ENCODE peak calls at places on chromosomes 6 and 20, in six cellular contexts. V, O, J, X, U and K are unnamed samples.

GRCh38 chr6:4102687-4103244 is 23.8 kb upstream of the FAM217A start:
- DNase-seq in U (no peak), J (no peak), V (no peak), O (peak), X (no peak), K (no peak)

GRCh38 chr20:50146732-50147662 is 6.5 kb downstream of the PEDS1 start:
- DNase-seq in U (peak), O (peak), J (no peak), X (no peak), V (no peak), K (peak)

GRCh38 chr6:7468382-7469081 is 72.9 kb upstream of the DSP start:
- DNase-seq in X (peak), V (no peak), O (no peak), U (no peak), J (peak), K (no peak)

GRCh38 chr6:144219056-144219685 is 66.0 kb upstream of the UTRN start:
- DNase-seq in O (no peak), U (no peak), J (no peak), X (peak), V (no peak), K (no peak)

GRCh38 chr6:56488281-56488680 is 154.4 kb downstream of the DST start:
- DNase-seq in V (no peak), O (no peak), J (no peak), U (no peak), X (no peak), K (no peak)

GRCh38 chr6:125300992-125301434 is 754 bp downstream of the HDDC2 start:
- DNase-seq in V (no peak), J (no peak), X (no peak), O (no peak), U (no peak), K (no peak)

GRCh38 chr6:161233986-161234620 is 39.8 kb downstream of the AGPAT4 start:
- DNase-seq in U (peak), J (peak), X (no peak), V (peak), O (peak), K (peak)

GRCh38 chr6:5361371-5361770 is 100.1 kb downstream of the FARS2 start:
- DNase-seq in X (no peak), J (no peak), U (no peak), V (no peak), O (no peak), K (no peak)

GRCh38 chr20:62958388-62959100 is 6.0 kb downstream of the SLC17A9 start:
- DNase-seq in U (no peak), J (no peak), X (no peak), O (no peak), V (no peak), K (no peak)

GRCh38 chr6:154683756-154684523 is 49.3 kb upstream of the SCAF8 start:
- DNase-seq in O (no peak), J (no peak), X (no peak), U (no peak), V (no peak), K (no peak)

GRCh38 chr6:340991-341827 is 48.9 kb downstream of the DUSP22 start:
- DNase-seq in O (no peak), U (peak), J (no peak), V (no peak), X (no peak), K (no peak)

GRCh38 chr20:45927071-45927878 is 7.2 kb upstream of the PCIF1 start:
- DNase-seq in X (no peak), V (no peak), J (no peak), U (no peak), O (no peak), K (no peak)
- TF ChIP-seq EP300 in X (no peak), V (no peak), J (no peak), U (no peak), O (no peak), K (no peak)

GRCh38 chr6:117387454-117387974 is 38.2 kb downstream of the ROS1 start:
- DNase-seq in V (no peak), O (no peak), U (no peak), X (no peak), J (no peak), K (no peak)

GRCh38 chr6:117391874-117392583 is 33.7 kb downstream of the ROS1 start:
- DNase-seq in U (no peak), J (no peak), O (no peak), V (no peak), X (no peak), K (no peak)

GRCh38 chr6:117395164-117395563 is 30.6 kb downstream of the ROS1 start:
- DNase-seq in O (no peak), U (no peak), V (no peak), J (no peak), X (no peak), K (no peak)

GRCh38 chr6:117384659-117385058 is 41.1 kb downstream of the ROS1 start:
- DNase-seq in J (no peak), V (no peak), O (peak), U (no peak), X (no peak), K (no peak)

GRCh38 chr6:117389227-117390057 is 36.3 kb downstream of the ROS1 start:
- DNase-seq in V (no peak), J (no peak), O (no peak), X (peak), U (peak), K (no peak)
- TF ChIP-seq EP300 in V (no peak), J (no peak), O (no peak), X (no peak), U (no peak), K (no peak)

DNA sequence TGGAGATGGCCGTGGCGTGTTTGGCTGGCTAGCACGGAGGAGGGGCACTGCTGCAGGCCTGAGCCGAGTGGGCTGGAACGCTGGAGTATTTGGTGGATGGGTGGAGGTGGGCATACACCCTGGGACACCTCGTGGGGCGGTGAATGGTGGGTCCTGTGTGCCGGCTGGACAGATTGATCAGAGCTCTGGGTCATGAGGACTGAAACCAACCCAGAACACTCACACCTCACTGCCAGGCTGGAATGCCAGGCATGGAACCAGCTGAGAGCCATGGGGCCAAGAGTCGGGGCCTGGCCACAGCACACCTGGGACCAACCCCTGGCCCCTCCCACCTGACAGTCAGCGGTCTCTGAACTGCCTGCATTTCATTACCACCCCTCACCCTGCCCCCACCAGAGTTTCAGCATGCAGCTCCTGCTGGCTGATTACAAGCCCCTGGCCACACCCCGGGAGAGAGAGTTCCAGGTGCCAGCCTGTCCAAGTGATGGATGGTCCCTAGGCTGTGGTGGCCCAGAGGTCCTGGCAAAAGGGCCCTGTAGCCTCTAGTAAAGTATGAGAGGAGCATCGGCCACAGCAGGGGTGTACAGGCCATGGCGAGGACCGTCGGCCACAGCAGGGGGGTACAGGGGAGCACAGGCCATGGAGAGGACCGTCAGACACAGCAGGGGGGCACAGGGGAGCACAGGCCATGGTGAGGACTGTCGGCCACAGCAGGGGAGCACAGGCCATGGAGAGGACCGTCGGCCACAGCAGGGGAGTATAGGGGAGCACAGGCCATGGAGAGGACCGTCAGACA is 3.3 kb downstream of the NPBWR2 start:
- DNase-seq in J (no peak), V (peak), O (no peak), U (peak), X (no peak), K (peak)
- TF ChIP-seq EP300 in J (no peak), V (no peak), O (no peak), U (no peak), X (no peak), K (no peak)

GRCh38 chr6:25497383-25497782 is 154.6 kb upstream of the SCGN start:
- DNase-seq in U (no peak), O (no peak), V (no peak), J (no peak), X (no peak), K (no peak)
- TF ChIP-seq EP300 in U (no peak), O (no peak), V (no peak), J (no peak), X (no peak), K (no peak)

GRCh38 chr6:52929321-52930164 is 20.0 kb upstream of the GSTA3 start:
- DNase-seq in O (peak), X (peak), V (no peak), J (no peak), U (no peak), K (no peak)
- TF ChIP-seq EP300 in O (no peak), X (no peak), V (no peak), J (no peak), U (no peak), K (no peak)